ENCODE peak calls at places on chromosome 9, in seven cellular contexts. T, R, E, F, N, H and L are unnamed samples.

GRCh38 chr9:110282767-110283136 is 26.4 kb upstream of the TXN start:
- DNase-seq in F (no peak), N (no peak), E (no peak), H (no peak), R (no peak), T (no peak), L (no peak)

GRCh38 chr9:129472651-129473102 is 148.2 kb downstream of the C9orf50 start:
- DNase-seq in R (no peak), N (no peak), H (no peak), T (no peak), E (peak; percentile 46), F (no peak), L (no peak)

GRCh38 chr9:91771027-91771426 is 179.0 kb downstream of the ROR2 start:
- DNase-seq in R (peak; percentile 35), E (peak; percentile 94), T (peak; percentile 6), F (no peak), N (peak; percentile 72), H (no peak), L (no peak)

GRCh38 chr9:109901191-109901590 is 121.2 kb downstream of the PALM2AKAP2 start:
- DNase-seq in F (no peak), T (no peak), N (peak; percentile 44), R (no peak), H (no peak), E (peak; percentile 39), L (no peak)

GRCh38 chr9:26863074-26863473 is 29.5 kb downstream of the CAAP1 start:
- DNase-seq in H (no peak), E (peak; percentile 3), N (peak; percentile 22), T (peak; percentile 14), R (peak; percentile 7), F (no peak), L (no peak)

GRCh38 chr9:123375725-123376132 is 19.7 kb downstream of the CRB2 start:
- DNase-seq in R (no peak), E (peak; percentile 29), H (no peak), N (peak; percentile 86), T (peak; percentile 25), F (no peak), L (no peak)

GRCh38 chr9:124453586-124454191 is 3.4 kb downstream of the ADGRD2 start:
- DNase-seq in R (peak; percentile 72), F (peak; percentile 21), H (no peak), N (no peak), E (no peak), T (no peak), L (no peak)

GRCh38 chr9:89815903-89816573 is 211.2 kb downstream of the GADD45G start:
- DNase-seq in T (no peak), N (no peak), E (no peak), R (no peak), F (no peak), H (no peak), L (no peak)

GRCh38 chr9:120531683-120532300 is 48.2 kb downstream of the CDK5RAP2 start:
- DNase-seq in T (peak; percentile 59), N (peak; percentile 45), H (no peak), E (peak; percentile 20), F (peak; percentile 27), R (peak; percentile 44), L (no peak)

GRCh38 chr9:91162784-91163440 is 198.8 kb downstream of the AUH start:
- DNase-seq in T (peak; percentile 27), N (peak; percentile 48), H (no peak), F (no peak), E (peak; percentile 47), R (no peak), L (no peak)

GRCh38 chr9:99249619-99250018 is 27.5 kb downstream of the SEC61B start:
- DNase-seq in E (peak; percentile 20), N (no peak), H (no peak), T (no peak), F (no peak), R (no peak), L (no peak)

GRCh38 chr9:5796298-5796697 is 36.6 kb downstream of the ERMP1 start:
- DNase-seq in E (no peak), F (no peak), N (no peak), H (no peak), R (no peak), T (no peak), L (no peak)

GRCh38 chr9:37676411-37676830 is 25.7 kb downstream of the FRMPD1 start:
- DNase-seq in N (no peak), F (no peak), R (peak; percentile 58), H (no peak), T (no peak), E (no peak), L (no peak)

GRCh38 chr9:102700936-102701335 is 294.2 kb upstream of the CYLC2 start:
- DNase-seq in E (no peak), F (no peak), H (no peak), R (no peak), T (no peak), N (no peak), L (no peak)

GRCh38 chr9:124781967-124782660 is 5.2 kb downstream of the OLFML2A start:
- DNase-seq in F (no peak), T (no peak), E (no peak), N (no peak), R (no peak), H (no peak), L (no peak)

GRCh38 chr9:115262952-115263351 is 145.0 kb upstream of the TNC start:
- DNase-seq in T (peak; percentile 65), E (peak; percentile 48), H (no peak), R (no peak), N (no peak), F (no peak), L (no peak)

DNA sequence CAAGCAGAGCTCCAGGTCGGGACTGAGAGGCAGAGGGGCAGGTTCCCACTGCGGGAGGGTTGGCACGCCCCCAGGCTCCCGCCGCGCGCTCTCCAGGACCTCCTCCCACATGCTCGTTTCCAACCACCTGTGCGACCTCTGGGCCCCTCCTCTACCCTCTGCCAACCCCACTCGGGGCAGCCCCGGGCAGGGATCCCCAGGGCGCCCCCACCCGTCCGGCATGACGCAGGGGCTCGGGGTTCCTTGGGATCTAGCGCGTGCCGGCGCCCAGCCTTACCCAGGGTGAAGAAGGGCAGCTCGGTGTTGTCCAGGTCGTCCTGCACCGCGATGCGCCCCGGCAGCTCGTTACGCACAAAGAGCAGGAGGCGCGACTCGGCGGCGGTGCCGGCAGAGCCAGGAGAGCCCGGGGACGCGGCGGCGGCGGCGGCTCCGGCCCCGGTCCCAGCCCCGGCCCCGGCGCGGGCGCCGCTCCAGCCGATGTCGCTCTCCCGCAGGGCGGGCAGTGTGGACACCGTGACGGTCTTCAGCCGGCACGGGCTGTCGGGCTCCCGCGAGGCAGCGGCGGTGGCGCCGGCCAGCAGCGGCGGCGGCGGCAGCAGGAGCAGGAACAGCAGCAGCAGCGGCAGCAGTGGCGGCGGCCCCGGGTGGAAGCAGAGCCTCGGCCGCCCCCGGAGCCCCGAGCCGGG is 494 bp downstream of the ASTN2 start:
- DNase-seq in T (no peak), E (peak; percentile 16), N (peak; percentile 46), R (peak; percentile 76), F (no peak), H (no peak), L (no peak)
- TF ChIP-seq EZH2 in T (no peak), E (peak; percentile 84), N (no peak), R (no peak), F (no peak), H (no peak), L (peak; percentile 19)

DNA sequence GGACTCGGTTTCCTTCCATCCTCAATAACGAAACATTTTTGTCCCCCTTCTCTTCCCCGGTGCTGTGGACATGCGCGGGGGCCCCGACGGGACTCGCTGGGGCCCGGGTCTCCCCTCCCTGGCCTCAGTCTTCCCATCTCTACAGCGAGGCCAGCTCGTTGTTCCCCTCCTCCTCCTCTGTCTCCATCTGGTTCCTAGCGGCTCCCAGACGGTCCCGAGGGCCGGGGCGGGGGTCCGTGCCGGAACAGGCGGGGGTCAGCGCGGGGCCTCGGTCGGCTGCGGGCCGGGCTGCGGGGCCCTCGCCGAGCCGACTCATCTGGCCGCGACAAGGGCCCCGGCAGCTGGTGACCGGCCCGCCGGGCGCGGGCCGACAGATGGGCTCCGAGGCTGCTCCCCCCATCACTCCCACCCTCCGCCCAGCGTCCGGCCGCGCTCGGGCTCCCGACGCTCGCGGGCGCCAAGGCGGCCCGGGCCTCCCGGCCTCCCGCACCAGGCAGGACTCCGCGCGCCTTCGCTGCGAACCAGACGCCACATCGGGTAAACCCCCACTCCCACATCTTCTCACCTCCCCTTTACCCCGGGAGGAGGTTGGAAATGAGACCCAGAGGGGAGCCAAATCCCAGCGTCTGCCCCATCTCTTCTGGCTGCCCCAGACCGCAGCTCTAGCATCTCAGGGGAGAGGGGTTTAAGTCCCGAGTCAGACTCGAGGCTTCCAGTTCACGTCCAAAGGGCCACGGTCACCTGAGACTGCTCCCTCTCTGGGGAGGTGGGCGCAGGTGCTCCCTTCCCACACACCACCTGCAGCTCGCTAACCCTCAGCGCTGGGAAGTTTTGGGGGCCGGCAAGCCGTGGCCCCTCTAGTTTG is 8.1 kb downstream of the BARHL1 start:
- DNase-seq in T (no peak), F (no peak), H (no peak), N (no peak), E (no peak), R (peak; percentile 74), L (no peak)
- TF ChIP-seq EZH2 in T (no peak), F (no peak), H (peak; percentile 17), N (peak; percentile 96), E (peak; percentile 99), R (peak; percentile 89), L (no peak)

GRCh38 chr9:85117831-85118230 is 448.3 kb downstream of the NTRK2 start:
- DNase-seq in N (no peak), T (peak; percentile 18), R (no peak), F (no peak), E (no peak), H (no peak), L (no peak)
- TF ChIP-seq EZH2 in N (no peak), T (no peak), R (no peak), F (no peak), E (no peak), H (no peak), L (no peak)

GRCh38 chr9:79289856-79290255 is 281.9 kb upstream of the TLE4 start:
- DNase-seq in N (no peak), F (no peak), R (no peak), T (no peak), H (no peak), E (peak; percentile 6), L (no peak)

GRCh38 chr9:79287881-79288280 is 283.9 kb upstream of the TLE4 start:
- DNase-seq in N (no peak), E (peak; percentile 59), T (no peak), H (no peak), R (peak; percentile 68), F (no peak), L (no peak)

GRCh38 chr9:79292731-79293280 is 279.0 kb upstream of the TLE4 start:
- DNase-seq in R (no peak), N (no peak), F (no peak), E (no peak), T (peak; percentile 42), H (no peak), L (no peak)

GRCh38 chr9:79287152-79287766 is 284.5 kb upstream of the TLE4 start:
- DNase-seq in F (no peak), H (no peak), E (peak; percentile 42), N (no peak), R (peak; percentile 65), T (peak; percentile 21), L (no peak)
- TF ChIP-seq EZH2 in F (no peak), H (no peak), E (no peak), N (no peak), R (no peak), T (no peak), L (no peak)

GRCh38 chr9:93949073-93949693 is 6.0 kb downstream of the BARX1 start:
- DNase-seq in R (peak; percentile 39), N (no peak), T (no peak), F (no peak), E (no peak), H (no peak), L (no peak)
- TF ChIP-seq EZH2 in R (peak; percentile 91), N (peak; percentile 89), T (no peak), F (no peak), E (peak; percentile 48), H (peak; percentile 95), L (no peak)

GRCh38 chr9:14345586-14346237 is 31.8 kb upstream of the NFIB start:
- DNase-seq in H (no peak), E (no peak), N (no peak), T (no peak), F (no peak), R (peak; percentile 70), L (no peak)
- TF ChIP-seq EZH2 in H (no peak), E (peak; percentile 52), N (peak; percentile 91), T (no peak), F (no peak), R (peak; percentile 87), L (no peak)